ENCODE peak calls at places on chromosomes 1 and 21, in five cellular contexts. One of them, this sample, is unnamed.

GRCh38 chr1:32957017-32957416 is 7.6 kb downstream of the RNF19B start:
- DNase-seq in neural progenitor cell: no peak
- DNase-seq in K562: no peak
- DNase-seq in GM23338: no peak
- DNase-seq in PC-3: no peak
- DNase-seq in this sample: no peak

GRCh38 chr1:181044449-181044966 is 10.7 kb downstream of the MR1 start:
- DNase-seq in neural progenitor cell: no peak
- DNase-seq in K562: no peak
- DNase-seq in GM23338: no peak
- DNase-seq in PC-3: peak; percentile 2
- DNase-seq in this sample: peak; percentile 68

GRCh38 chr1:178713270-178713669 is 11.8 kb upstream of the RALGPS2 start:
- DNase-seq in neural progenitor cell: no peak
- DNase-seq in K562: no peak
- DNase-seq in GM23338: no peak
- DNase-seq in PC-3: no peak
- DNase-seq in this sample: no peak

GRCh38 chr1:151145158-151146071 is 1.0 kb downstream of the SEMA6C start:
- DNase-seq in neural progenitor cell: peak; percentile 58
- DNase-seq in K562: no peak
- DNase-seq in GM23338: peak; percentile 60
- DNase-seq in PC-3: no peak
- DNase-seq in this sample: no peak

GRCh38 chr1:4416189-4416588 is 238.2 kb upstream of the AJAP1 start:
- DNase-seq in neural progenitor cell: no peak
- DNase-seq in K562: no peak
- DNase-seq in GM23338: no peak
- DNase-seq in PC-3: no peak
- DNase-seq in this sample: no peak

GRCh38 chr1:154405762-154406571 is 824 bp downstream of the IL6R start:
- DNase-seq in neural progenitor cell: peak; percentile 59
- DNase-seq in K562: peak; percentile 64
- DNase-seq in GM23338: peak; percentile 56
- DNase-seq in PC-3: peak; percentile 86
- DNase-seq in this sample: no peak

GRCh38 chr21:25565272-25566199 is 41.7 kb downstream of the MRPL39 start:
- DNase-seq in neural progenitor cell: no peak
- DNase-seq in K562: no peak
- DNase-seq in GM23338: no peak
- DNase-seq in PC-3: no peak
- DNase-seq in this sample: no peak

GRCh38 chr1:90534669-90535379 is 182.3 kb downstream of the BARHL2 start:
- DNase-seq in neural progenitor cell: peak; percentile 89
- DNase-seq in K562: no peak
- DNase-seq in GM23338: peak; percentile 44
- DNase-seq in PC-3: no peak
- DNase-seq in this sample: peak; percentile 60

GRCh38 chr1:180791806-180792205 is 120.9 kb upstream of the KIAA1614 start:
- DNase-seq in neural progenitor cell: no peak
- DNase-seq in K562: no peak
- DNase-seq in GM23338: no peak
- DNase-seq in PC-3: peak; percentile 67
- DNase-seq in this sample: no peak

GRCh38 chr1:40651138-40651857 is 14.2 kb downstream of the RIMS3 start:
- DNase-seq in neural progenitor cell: no peak
- DNase-seq in K562: peak; percentile 72
- DNase-seq in GM23338: peak; percentile 53
- DNase-seq in PC-3: peak; percentile 55
- DNase-seq in this sample: no peak

GRCh38 chr1:188371295-188371806 is 1542.6 kb downstream of the PLA2G4A start:
- DNase-seq in neural progenitor cell: no peak
- DNase-seq in K562: no peak
- DNase-seq in GM23338: no peak
- DNase-seq in PC-3: peak; percentile 48
- DNase-seq in this sample: no peak

GRCh38 chr1:32464191-32464715 is 619 bp upstream of the ZBTB8B start:
- DNase-seq in neural progenitor cell: peak; percentile 62
- DNase-seq in K562: no peak
- DNase-seq in GM23338: peak; percentile 25
- DNase-seq in PC-3: no peak
- DNase-seq in this sample: no peak

GRCh38 chr1:194707074-194707473 is 1520.7 kb upstream of the B3GALT2 start:
- DNase-seq in neural progenitor cell: no peak
- DNase-seq in K562: no peak
- DNase-seq in GM23338: no peak
- DNase-seq in PC-3: no peak
- DNase-seq in this sample: no peak

GRCh38 chr1:194709439-194709838 is 1523.0 kb upstream of the B3GALT2 start:
- DNase-seq in neural progenitor cell: no peak
- DNase-seq in K562: no peak
- DNase-seq in GM23338: peak; percentile 21
- DNase-seq in PC-3: no peak
- DNase-seq in this sample: no peak

GRCh38 chr1:194710671-194711070 is 1524.3 kb upstream of the B3GALT2 start:
- DNase-seq in neural progenitor cell: no peak
- DNase-seq in K562: no peak
- DNase-seq in GM23338: no peak
- DNase-seq in PC-3: no peak
- DNase-seq in this sample: no peak

DNA sequence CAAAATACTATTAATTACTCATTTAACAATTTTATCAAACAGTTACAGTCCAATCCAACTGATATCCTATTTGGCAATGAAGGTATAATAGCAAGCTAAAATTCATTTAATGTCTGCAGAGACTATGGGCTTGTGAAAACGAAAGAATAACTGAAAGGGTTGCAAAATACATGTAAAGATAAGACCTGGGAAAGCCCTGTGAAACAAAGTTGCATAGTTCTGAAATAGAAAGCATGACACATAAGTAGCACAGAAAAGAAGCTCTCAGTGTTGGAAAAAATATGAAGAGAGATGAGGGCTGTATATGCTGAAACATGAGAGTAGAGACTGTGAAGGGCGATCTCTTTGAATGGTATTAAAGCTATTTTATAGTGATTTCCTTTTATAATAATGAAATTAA is 1518.7 kb upstream of the B3GALT2 start:
- DNase-seq in neural progenitor cell: no peak
- DNase-seq in K562: no peak
- DNase-seq in GM23338: no peak
- DNase-seq in PC-3: no peak
- DNase-seq in this sample: no peak
- TF ChIP-seq EZH2 in neural progenitor cell: no peak
- TF ChIP-seq EZH2 in K562: no peak
- TF ChIP-seq EZH2 in GM23338: no peak
- TF ChIP-seq EZH2 in PC-3: no peak
- TF ChIP-seq EZH2 in this sample: no peak

GRCh38 chr1:7595338-7595737 is 175.8 kb upstream of the VAMP3 start:
- DNase-seq in neural progenitor cell: peak; percentile 21
- DNase-seq in K562: no peak
- DNase-seq in GM23338: no peak
- DNase-seq in PC-3: no peak
- DNase-seq in this sample: no peak

GRCh38 chr1:7596126-7596755 is 174.9 kb upstream of the VAMP3 start:
- DNase-seq in neural progenitor cell: no peak
- DNase-seq in K562: no peak
- DNase-seq in GM23338: no peak
- DNase-seq in PC-3: no peak
- DNase-seq in this sample: no peak

GRCh38 chr1:7592120-7592798 is 178.8 kb upstream of the VAMP3 start:
- DNase-seq in neural progenitor cell: no peak
- DNase-seq in K562: no peak
- DNase-seq in GM23338: no peak
- DNase-seq in PC-3: no peak
- DNase-seq in this sample: no peak

GRCh38 chr1:7594714-7595295 is 176.3 kb upstream of the VAMP3 start:
- DNase-seq in neural progenitor cell: no peak
- DNase-seq in K562: no peak
- DNase-seq in GM23338: no peak
- DNase-seq in PC-3: no peak
- DNase-seq in this sample: no peak

GRCh38 chr1:7594002-7594713 is 176.9 kb upstream of the VAMP3 start:
- DNase-seq in neural progenitor cell: no peak
- DNase-seq in K562: no peak
- DNase-seq in GM23338: no peak
- DNase-seq in PC-3: no peak
- DNase-seq in this sample: no peak
- H3K4me1 ChIP-seq in neural progenitor cell: no peaks in the 10 kb centered on the region
- H3K4me1 ChIP-seq in K562: no peaks in the 10 kb centered on the region
- H3K4me1 ChIP-seq in GM23338: no peaks in the 10 kb centered on the region
- H3K4me1 ChIP-seq in PC-3: no peaks in the 10 kb centered on the region
- H3K4me1 ChIP-seq in this sample: no peaks in the 10 kb centered on the region

DNA sequence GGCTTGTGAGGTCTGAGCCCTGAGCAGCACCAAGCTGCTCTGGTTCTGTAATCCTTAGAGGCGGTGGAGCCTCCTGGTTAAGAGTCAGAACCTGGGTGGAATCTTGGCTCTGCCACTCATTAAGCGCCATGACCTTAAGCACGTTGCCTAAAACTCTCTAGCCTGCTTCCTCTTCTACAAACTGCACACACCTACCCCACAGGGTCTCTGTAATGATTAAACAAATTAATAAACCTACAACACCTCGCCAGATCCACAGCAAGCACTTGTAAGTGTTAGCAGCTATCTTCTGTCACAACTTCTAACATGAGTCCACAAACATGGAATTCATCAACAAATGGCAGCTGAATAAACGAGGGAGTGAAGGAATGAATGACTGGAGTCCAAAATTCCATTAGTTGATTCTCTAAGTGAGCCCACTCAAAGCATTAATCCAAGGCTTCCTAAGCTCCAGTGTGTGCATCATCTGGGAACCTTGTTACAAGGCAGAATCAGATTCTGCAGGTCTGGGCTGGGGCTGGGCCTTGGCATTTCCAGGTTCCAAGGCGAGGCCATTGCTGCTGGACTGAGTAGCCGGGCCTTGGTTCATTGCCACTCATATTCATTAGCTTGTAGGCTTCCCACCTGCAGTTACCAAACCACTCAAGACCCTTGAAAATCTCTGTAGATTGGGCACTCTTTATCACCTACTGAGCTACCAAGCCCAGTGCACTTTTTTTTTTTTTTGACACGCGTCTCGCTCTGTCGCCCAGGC is 168.6 kb downstream of the HIVEP3 start:
- DNase-seq in neural progenitor cell: no peak
- DNase-seq in K562: no peak
- DNase-seq in GM23338: no peak
- DNase-seq in PC-3: no peak
- DNase-seq in this sample: no peak
- H3K27ac ChIP-seq in neural progenitor cell: no peak overlapping the region
- H3K27ac ChIP-seq in K562: no peak overlapping the region
- H3K27ac ChIP-seq in GM23338: no peak overlapping the region
- H3K27ac ChIP-seq in PC-3: no peak overlapping the region
- H3K27ac ChIP-seq in this sample: no peak overlapping the region

GRCh38 chr1:232628335-232629214 is 1.4 kb downstream of the SIPA1L2 start:
- DNase-seq in neural progenitor cell: peak; percentile 27
- DNase-seq in K562: no peak
- DNase-seq in GM23338: no peak
- DNase-seq in PC-3: peak; percentile 75
- DNase-seq in this sample: no peak

GRCh38 chr1:232630047-232630893 is at the start of gene SIPA1L2:
- DNase-seq in neural progenitor cell: peak; percentile 98
- DNase-seq in K562: no peak
- DNase-seq in GM23338: peak; percentile 91
- DNase-seq in PC-3: peak; percentile 97
- DNase-seq in this sample: peak; percentile 92

GRCh38 chr1:232630894-232631195 is 912 bp upstream of the SIPA1L2 start:
- DNase-seq in neural progenitor cell: no peak
- DNase-seq in K562: no peak
- DNase-seq in GM23338: no peak
- DNase-seq in PC-3: no peak
- DNase-seq in this sample: no peak

GRCh38 chr1:232627645-232628334 is 2.1 kb downstream of the SIPA1L2 start:
- DNase-seq in neural progenitor cell: peak; percentile 60
- DNase-seq in K562: peak; percentile 35
- DNase-seq in GM23338: peak; percentile 89
- DNase-seq in PC-3: peak; percentile 87
- DNase-seq in this sample: no peak

DNA sequence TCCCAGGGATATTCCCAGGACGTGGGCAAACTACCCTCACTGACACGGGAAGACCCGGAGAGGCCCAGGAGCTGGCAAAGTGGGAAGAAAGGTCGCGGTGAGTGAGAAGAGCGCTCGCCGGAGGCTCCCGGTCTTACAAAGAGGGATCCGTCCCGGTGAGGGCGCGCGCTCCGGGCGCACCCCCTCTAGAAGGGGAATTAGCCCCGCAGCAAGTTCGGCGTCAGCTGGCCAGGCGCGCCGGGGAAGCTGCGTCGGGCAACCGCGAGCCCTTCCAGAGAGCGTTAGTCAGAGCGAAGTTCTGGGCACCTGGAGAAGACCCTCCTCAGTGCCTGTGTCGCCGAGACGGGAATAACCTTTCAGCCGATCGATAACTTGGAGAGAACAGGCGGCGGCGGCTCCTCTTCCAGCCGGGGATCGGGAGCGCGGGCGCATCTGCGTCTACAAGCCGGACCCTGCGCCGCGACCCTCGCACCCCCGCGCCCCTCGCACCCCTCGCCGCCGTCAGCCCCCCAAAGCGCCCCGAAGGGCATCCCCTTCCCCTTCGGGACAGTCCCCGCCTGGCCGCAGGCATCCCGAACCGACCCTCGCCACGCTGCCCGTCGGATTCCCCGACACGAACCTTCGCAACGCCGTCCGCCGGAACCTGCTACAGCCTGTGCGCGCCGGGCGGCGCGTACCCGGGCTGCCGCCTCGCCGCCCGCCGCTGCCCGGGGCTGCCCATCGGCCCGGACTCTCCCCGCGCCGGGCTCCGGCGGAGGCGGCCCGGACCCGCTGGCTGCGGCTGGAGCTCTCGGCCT is 485 bp downstream of the SIPA1L2 start:
- DNase-seq in neural progenitor cell: peak; percentile 76
- DNase-seq in K562: no peak
- DNase-seq in GM23338: peak; percentile 67
- DNase-seq in PC-3: peak; percentile 37
- DNase-seq in this sample: peak; percentile 35
- TF ChIP-seq EZH2 in neural progenitor cell: peak; percentile 16
- TF ChIP-seq EZH2 in K562: no peak
- TF ChIP-seq EZH2 in GM23338: peak; percentile 55
- TF ChIP-seq EZH2 in PC-3: no peak
- TF ChIP-seq EZH2 in this sample: peak; percentile 31

DNA sequence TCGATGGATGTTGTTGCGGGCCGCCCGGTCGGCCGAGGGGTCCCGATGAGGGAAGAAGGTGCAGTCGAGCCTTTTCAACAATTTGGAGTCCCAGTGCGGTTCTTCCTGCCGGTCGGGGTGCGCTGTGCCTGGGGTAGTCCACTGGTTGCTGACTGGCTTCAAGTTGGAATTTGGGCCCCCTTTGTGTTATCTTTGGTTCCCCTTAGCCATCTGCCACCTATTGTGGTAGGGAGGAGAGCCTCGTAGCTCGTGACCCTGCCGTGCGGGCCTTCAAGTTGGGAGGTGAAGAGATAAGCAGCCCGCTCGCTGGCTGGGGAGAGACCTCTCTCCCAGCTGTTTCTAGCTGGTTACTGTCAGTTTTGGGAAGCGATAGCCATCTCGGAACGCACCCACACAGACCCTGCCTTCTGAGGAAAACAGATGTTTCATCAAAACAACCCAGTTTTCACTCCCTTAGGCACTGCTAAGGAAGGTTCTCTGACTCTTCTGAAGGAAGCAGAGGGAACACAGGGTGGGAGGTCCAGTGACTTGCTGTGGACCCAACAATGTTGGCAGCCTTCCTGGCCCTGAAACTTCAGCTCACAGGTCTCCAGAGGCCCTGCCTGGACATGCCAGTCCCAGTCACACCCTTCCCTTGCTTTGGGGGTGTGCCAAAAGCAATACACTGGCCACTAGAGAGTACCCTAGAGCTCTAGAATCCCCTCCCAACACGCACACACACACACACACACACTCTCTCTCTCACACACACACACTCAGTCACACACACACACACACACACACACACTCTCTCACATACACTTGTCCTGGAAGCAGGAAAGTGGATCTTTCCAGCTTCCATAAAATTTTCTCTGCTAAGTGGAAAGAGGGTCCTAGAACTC is 1.0 kb downstream of the BTG2 start:
- DNase-seq in neural progenitor cell: peak; percentile 58
- DNase-seq in K562: peak; percentile 90
- DNase-seq in GM23338: no peak
- DNase-seq in PC-3: peak; percentile 65
- DNase-seq in this sample: peak; percentile 33
- H3K4me1 ChIP-seq in neural progenitor cell: peaks cover 38% of the 10 kb centered on the region
- H3K4me1 ChIP-seq in K562: peaks cover 64% of the 10 kb centered on the region
- H3K4me1 ChIP-seq in GM23338: peaks cover 28% of the 10 kb centered on the region
- H3K4me1 ChIP-seq in PC-3: peaks cover 15% of the 10 kb centered on the region
- H3K4me1 ChIP-seq in this sample: peaks cover 54% of the 10 kb centered on the region